ENCODE peak calls at places on chromosomes 3 and 15, in four cellular contexts. D is BJ, U is frontal cortex, R is transverse colon. L is an unnamed sample.

GRCh38 chr3:195532858-195533257 is 10.3 kb downstream of the PPP1R2 start:
- DNase-seq in U (no peak), D (no peak), R (no peak), L (no peak)

GRCh38 chr3:71385040-71385685 is 198.4 kb downstream of the FOXP1 start:
- DNase-seq in D (no peak), U (no peak), R (no peak), L (no peak)

GRCh38 chr3:154151969-154152368 is 30.8 kb downstream of the ARHGEF26 start:
- DNase-seq in D (peak), U (no peak), R (no peak), L (no peak)

GRCh38 chr3:77081240-77081661 is 41.4 kb downstream of the ROBO2 start:
- DNase-seq in U (no peak), D (peak), R (no peak), L (peak)

GRCh38 chr3:24454862-24455261 is 39.8 kb downstream of the THRB start:
- DNase-seq in D (no peak), U (no peak), R (no peak), L (no peak)

GRCh38 chr3:119937229-119937628 is 155.3 kb downstream of the NR1I2 start:
- DNase-seq in D (no peak), U (no peak), R (no peak), L (no peak)

GRCh38 chr15:62706361-62706760 is 336.2 kb upstream of the TPM1 start:
- DNase-seq in R (no peak), D (no peak), U (no peak), L (no peak)

GRCh38 chr3:196757876-196758739 is 18.5 kb downstream of the PAK2 start:
- DNase-seq in U (peak), R (no peak), D (no peak), L (no peak)

GRCh38 chr3:172142074-172143059 is 103.0 kb downstream of the FNDC3B start:
- DNase-seq in U (no peak), R (no peak), D (peak), L (no peak)

GRCh38 chr15:66885281-66885915 is 180.0 kb upstream of the SMAD3 start:
- DNase-seq in U (no peak), D (no peak), R (no peak), L (no peak)

GRCh38 chr15:98776607-98777281 is 128.4 kb downstream of the IGF1R start:
- DNase-seq in U (no peak), R (no peak), D (peak), L (peak)